ENCODE peak calls at places on chromosomes 7 and 10, in four cellular contexts. M is neural progenitor cell, Y is Caco-2, S is GM06990. V is an unnamed sample.

GRCh38 chr7:22275574-22276150 is 81.3 kb downstream of the RAPGEF5 start:
- DNase-seq in M (no peak), Y (no peak), S (no peak), V (no peak)

GRCh38 chr10:121900443-121901174 is 27.2 kb downstream of the ATE1 start:
- DNase-seq in Y (peak), S (peak), M (peak), V (peak)

GRCh38 chr7:90933984-90934383 is 330.2 kb upstream of the FZD1 start:
- DNase-seq in Y (no peak), M (no peak), S (no peak), V (no peak)

GRCh38 chr7:28988818-28989595 is 30.9 kb upstream of the TRIL start:
- DNase-seq in M (no peak), Y (no peak), S (no peak), V (no peak)

GRCh38 chr10:63346015-63346441 is 119.7 kb downstream of the JMJD1C start:
- DNase-seq in M (no peak), S (no peak), Y (no peak), V (no peak)

GRCh38 chr10:48494073-48494472 is 110.8 kb downstream of the ARHGAP22 start:
- DNase-seq in M (no peak), Y (no peak), S (no peak), V (no peak)

GRCh38 chr10:34815174-34816066 is at the start of gene PARD3:
- DNase-seq in M (peak), Y (peak), S (peak), V (peak)

GRCh38 chr10:78203915-78204818 is 170.5 kb downstream of the RPS24 start:
- DNase-seq in Y (no peak), S (no peak), M (no peak), V (no peak)

GRCh38 chr10:76382381-76382851 is 951.0 kb downstream of the LRMDA start:
- DNase-seq in Y (no peak), M (no peak), S (no peak), V (no peak)

GRCh38 chr10:129866894-129867293 is 97.2 kb downstream of the EBF3 start:
- DNase-seq in Y (no peak), M (no peak), S (no peak), V (no peak)

GRCh38 chr7:134694299-134694698 is 47.6 kb downstream of the BPGM start:
- DNase-seq in Y (no peak), M (peak), S (no peak), V (no peak)

GRCh38 chr10:70352401-70353097 is 29.9 kb downstream of the LRRC20 start:
- DNase-seq in S (no peak), Y (peak), M (no peak), V (no peak)

GRCh38 chr7:15594461-15594860 is 32.6 kb upstream of the AGMO start:
- DNase-seq in S (no peak), Y (peak), M (no peak), V (no peak)

GRCh38 chr10:132397671-132398565 is 918 bp downstream of the PWWP2B start:
- DNase-seq in M (peak), S (peak), Y (peak), V (peak)

GRCh38 chr10:54880943-54881342 is 79.9 kb upstream of the PCDH15 start:
- DNase-seq in Y (no peak), S (no peak), M (peak), V (no peak)

GRCh38 chr10:99406149-99406548 is 24.3 kb downstream of the GOT1 start:
- DNase-seq in Y (no peak), M (no peak), S (no peak), V (no peak)

GRCh38 chr7:98329974-98330373 is 48.5 kb downstream of the BRI3 start:
- DNase-seq in S (no peak), M (no peak), Y (no peak), V (no peak)

GRCh38 chr10:102856758-102857424 is 2.8 kb downstream of the BORCS7 start:
- DNase-seq in Y (no peak), S (no peak), M (no peak), V (no peak)

GRCh38 chr7:142459557-142459963 is 201.7 kb upstream of the PRSS58 start:
- DNase-seq in M (peak), Y (peak), S (no peak), V (peak)

GRCh38 chr7:5088906-5089305 is 43.2 kb downstream of the RBAK start:
- DNase-seq in Y (no peak), S (no peak), M (no peak), V (no peak)

GRCh38 chr7:32048970-32049369 is 21.2 kb downstream of the PDE1C start:
- DNase-seq in Y (no peak), S (peak), M (no peak), V (peak)

GRCh38 chr10:116264296-116264695 is 8.7 kb downstream of the GFRA1 start:
- DNase-seq in Y (no peak), S (no peak), M (no peak), V (no peak)

GRCh38 chr7:2164156-2164555 is 68.6 kb downstream of the MAD1L1 start:
- DNase-seq in Y (no peak), S (no peak), M (no peak), V (no peak)

GRCh38 chr7:34672430-34672829 is 14.4 kb downstream of the NPSR1 start:
- DNase-seq in M (no peak), S (no peak), Y (no peak), V (no peak)

GRCh38 chr7:138579671-138580070 is 119.6 kb downstream of the TRIM24 start:
- DNase-seq in M (no peak), Y (no peak), S (no peak), V (no peak)

GRCh38 chr10:44393051-44393630 is 8.2 kb upstream of the CXCL12 start:
- DNase-seq in Y (no peak), S (no peak), M (no peak), V (no peak)

GRCh38 chr7:50667338-50667737 is 102.1 kb upstream of the DDC start:
- DNase-seq in M (no peak), Y (no peak), S (no peak), V (no peak)

GRCh38 chr7:157072361-157072760 is 61.9 kb upstream of the MNX1 start:
- DNase-seq in M (no peak), Y (no peak), S (no peak), V (no peak)

GRCh38 chr7:823639-824038 is 8.6 kb upstream of the SUN1 start:
- DNase-seq in S (no peak), M (no peak), Y (no peak), V (no peak)

GRCh38 chr7:70470751-70471150 is 661.2 kb upstream of the GALNT17 start:
- DNase-seq in S (no peak), Y (no peak), M (peak), V (no peak)

GRCh38 chr10:3452234-3452633 is 279.7 kb upstream of the PITRM1 start:
- DNase-seq in Y (no peak), M (peak), S (no peak), V (peak)

V was measured in GM12865.